ENCODE peak calls at places on chromosomes 12 and 14, in seven cellular contexts. P is psoas muscle, O is A549, V is ovary, N is OCI-LY7, Y is right atrium auricular region, F is brain microvascular endothelial cell. E is an unnamed sample.

GRCh38 chr12:114676142-114676741 is 7.7 kb downstream of the TBX3 start:
- DNase-seq in O (no peak), V (no peak), P (no peak), F (no peak), N (no peak), Y (no peak), E (no peak)

GRCh38 chr12:28222081-28222700 is 31.9 kb downstream of the CCDC91 start:
- DNase-seq in F (peak; percentile 12), N (no peak), Y (no peak), P (no peak), V (no peak), O (no peak), E (no peak)

GRCh38 chr12:127081058-127081457 is 1185.9 kb upstream of the TMEM132C start:
- DNase-seq in Y (no peak), P (no peak), V (no peak), N (no peak), F (no peak), O (no peak), E (no peak)

GRCh38 chr14:49975286-49975685 is 82.4 kb downstream of the ARF6 start:
- DNase-seq in P (no peak), V (no peak), Y (no peak), O (no peak), N (no peak), F (peak; percentile 90), E (peak; percentile 93)

GRCh38 chr12:70418101-70418500 is 52.0 kb downstream of the KCNMB4 start:
- DNase-seq in P (no peak), O (no peak), F (no peak), N (no peak), V (no peak), Y (no peak), E (no peak)

GRCh38 chr12:67026847-67027246 is 242.3 kb upstream of the CAND1 start:
- DNase-seq in Y (no peak), F (no peak), V (no peak), O (no peak), N (no peak), P (no peak), E (no peak)

GRCh38 chr14:20580242-20580641 is 7.6 kb downstream of the RNASE11 start:
- DNase-seq in Y (no peak), N (no peak), P (no peak), O (no peak), F (no peak), V (no peak), E (no peak)

GRCh38 chr12:64470507-64470906 is 18.6 kb downstream of the TBK1 start:
- DNase-seq in O (no peak), Y (no peak), P (no peak), F (no peak), N (no peak), V (no peak), E (no peak)

GRCh38 chr12:105069936-105070702 is 14.1 kb downstream of the ALDH1L2 start:
- DNase-seq in F (no peak), P (no peak), V (no peak), Y (no peak), O (no peak), N (peak; percentile 26), E (no peak)

GRCh38 chr12:116784238-116784612 is 46.1 kb downstream of the RNFT2 start:
- DNase-seq in P (no peak), F (no peak), N (peak; percentile 39), Y (no peak), V (no peak), O (peak; percentile 55), E (no peak)

GRCh38 chr12:113858828-113859386 is 107.2 kb downstream of the RBM19 start:
- DNase-seq in P (no peak), N (no peak), Y (no peak), O (no peak), F (no peak), V (no peak), E (no peak)

GRCh38 chr12:132340266-132341035 is 11.1 kb upstream of the GALNT9 start:
- DNase-seq in F (no peak), P (no peak), Y (no peak), V (no peak), N (no peak), O (no peak), E (no peak)

GRCh38 chr14:89386214-89386886 is 30.7 kb downstream of the FOXN3 start:
- DNase-seq in V (no peak), F (peak; percentile 41), O (no peak), N (no peak), Y (peak; percentile 57), P (peak; percentile 80), E (peak; percentile 53)

GRCh38 chr14:91350813-91351507 is 66.7 kb downstream of the CCDC88C start:
- DNase-seq in N (peak; percentile 72), V (no peak), F (peak; percentile 18), Y (no peak), P (no peak), O (no peak), E (no peak)

GRCh38 chr12:87923361-87923760 is 105.8 kb downstream of the C12orf50 start:
- DNase-seq in Y (no peak), P (no peak), F (no peak), N (no peak), O (no peak), V (no peak), E (peak; percentile 30)

GRCh38 chr14:38548091-38548490 is 292.2 kb upstream of the CLEC14A start:
- DNase-seq in F (no peak), O (no peak), N (no peak), Y (no peak), V (no peak), P (no peak), E (no peak)

GRCh38 chr12:107344035-107344808 is 250.9 kb upstream of the CRY1 start:
- DNase-seq in P (no peak), O (peak; percentile 95), V (no peak), F (peak; percentile 81), Y (no peak), N (no peak), E (peak; percentile 54)

GRCh38 chr14:22898302-22898894 is 15.4 kb downstream of the REM2 start:
- DNase-seq in V (no peak), N (no peak), F (peak; percentile 78), P (no peak), O (no peak), Y (no peak), E (peak; percentile 77)

GRCh38 chr12:51864701-51865469 is 16.4 kb upstream of the FIGNL2 start:
- DNase-seq in V (no peak), Y (no peak), P (peak; percentile 20), F (no peak), N (no peak), O (no peak), E (peak; percentile 23)

GRCh38 chr14:49982522-49982951 is 89.7 kb downstream of the ARF6 start:
- DNase-seq in Y (peak; percentile 71), F (peak; percentile 97), P (no peak), V (no peak), N (no peak), O (no peak), E (peak; percentile 94)

GRCh38 chr12:122282066-122282465 is 15.8 kb upstream of the VPS33A start:
- DNase-seq in V (no peak), O (no peak), N (no peak), F (peak; percentile 52), Y (no peak), P (no peak), E (peak; percentile 64)

GRCh38 chr12:69653703-69654102 is 43.0 kb upstream of the LRRC10 start:
- DNase-seq in F (no peak), V (no peak), N (no peak), P (no peak), O (no peak), Y (no peak), E (peak; percentile 71)

GRCh38 chr12:23931176-23931575 is 18.3 kb downstream of the SOX5 start:
- DNase-seq in P (no peak), F (no peak), O (no peak), V (no peak), Y (no peak), N (no peak), E (no peak)

GRCh38 chr12:123076604-123077297 is 74.1 kb downstream of the PITPNM2 start:
- DNase-seq in V (no peak), N (no peak), P (no peak), O (no peak), Y (no peak), F (peak; percentile 6), E (no peak)

GRCh38 chr12:20476551-20476950 is 108.2 kb downstream of the PDE3A start:
- DNase-seq in P (no peak), N (no peak), V (no peak), F (no peak), O (no peak), Y (no peak), E (no peak)

GRCh38 chr12:89352242-89352491 is 134 bp downstream of the DUSP6 start:
- DNase-seq in O (no peak), P (no peak), F (no peak), V (no peak), N (no peak), Y (no peak), E (no peak)
- H3K4me3 ChIP-seq in O (peak overlapping the region; percentile 70), P (peak overlapping the region; percentile 77), F (peak overlapping the region; percentile 100), V (peak overlapping the region; percentile 71), N (peak overlapping the region; percentile 64), Y (peak overlapping the region; percentile 84), E (peak overlapping the region; percentile 85)

GRCh38 chr12:111685322-111685810 is 390 bp downstream of the BRAP start:
- DNase-seq in P (no peak), F (no peak), O (no peak), V (no peak), Y (no peak), N (peak; percentile 17), E (no peak)

GRCh38 chr12:111686574-111687105 is 787 bp downstream of the ACAD10 start:
- DNase-seq in F (peak; percentile 12), Y (no peak), O (no peak), P (no peak), N (peak; percentile 11), V (no peak), E (no peak)

GRCh38 chr12:111685811-111686573 is at the start of the genes ACAD10 and BRAP:
- DNase-seq in F (peak; percentile 86), N (peak; percentile 97), Y (peak; percentile 91), O (peak; percentile 96), V (peak; percentile 97), P (peak; percentile 97), E (peak; percentile 92)

GRCh38 chr12:111687952-111688351 is 2.1 kb downstream of the ACAD10 start:
- DNase-seq in Y (no peak), F (no peak), O (no peak), V (no peak), N (no peak), P (no peak), E (no peak)

DNA sequence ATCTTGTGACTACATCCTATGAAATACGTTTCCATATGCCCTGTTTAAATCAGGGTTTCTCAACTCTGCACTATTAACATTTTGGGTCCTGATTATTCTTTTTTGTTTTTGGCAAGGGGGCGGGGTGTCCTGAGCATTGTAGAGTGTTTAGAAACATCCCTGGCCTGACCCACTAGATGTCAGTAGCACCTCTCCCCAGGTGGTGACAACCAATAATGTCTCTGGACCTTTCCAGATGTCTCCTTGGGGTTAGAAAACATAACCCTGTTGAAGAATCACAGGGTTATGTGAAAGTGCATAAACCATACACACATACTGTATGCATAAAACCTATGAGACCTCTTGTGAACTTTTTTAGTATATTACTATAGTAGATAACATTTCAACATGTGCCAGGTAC is 1.4 kb downstream of the ACAD10 start:
- DNase-seq in V (no peak), P (no peak), Y (no peak), N (peak; percentile 77), F (no peak), O (peak; percentile 27), E (no peak)
- TF ChIP-seq CTCF in V (no peak), P (no peak), Y (no peak), N (peak; percentile 91), F (peak; percentile 24), O (peak; percentile 32), E (no peak)

GRCh38 chr14:60720391-60720790 is 3.8 kb downstream of the SIX4 start:
- DNase-seq in Y (no peak), P (no peak), N (no peak), O (no peak), F (no peak), V (no peak), E (peak; percentile 14)
- H3K4me3 ChIP-seq in Y (no peak overlapping the region), P (peak overlapping the region; percentile 96), N (no peak overlapping the region), O (no peak overlapping the region), F (no peak overlapping the region), V (no peak overlapping the region), E (peak overlapping the region; percentile 69)

GRCh38 chr14:104665663-104666522 is 23.5 kb upstream of the INF2 start:
- DNase-seq in Y (no peak), P (no peak), N (peak; percentile 64), F (no peak), V (no peak), O (peak; percentile 86), E (no peak)
- TF ChIP-seq CTCF in Y (no peak), P (peak; percentile 32), N (peak; percentile 66), F (peak; percentile 61), V (no peak), O (peak; percentile 54), E (peak; percentile 10)